ENCODE peak calls at places on chromosomes 1 and 21, in four cellular contexts. One of them, this sample, is unnamed.

GRCh38 chr1:11279630-11280029 is 6.6 kb downstream of the UBIAD1 start:
- DNase-seq in activated T-cell treated with anti-CD3 and anti-CD28 coated beads for 1 hour: no peak
- DNase-seq in choroid plexus epithelial cell: no peak
- DNase-seq in HTR-8/SVneo: no peak
- DNase-seq in this sample: no peak

GRCh38 chr1:154497026-154497806 is 4.8 kb upstream of the TDRD10 start:
- DNase-seq in activated T-cell treated with anti-CD3 and anti-CD28 coated beads for 1 hour: no peak
- DNase-seq in choroid plexus epithelial cell: peak; percentile 8
- DNase-seq in HTR-8/SVneo: no peak
- DNase-seq in this sample: no peak

GRCh38 chr1:5485968-5486665 is 506.1 kb downstream of the NPHP4 start:
- DNase-seq in activated T-cell treated with anti-CD3 and anti-CD28 coated beads for 1 hour: no peak
- DNase-seq in choroid plexus epithelial cell: no peak
- DNase-seq in HTR-8/SVneo: no peak
- DNase-seq in this sample: no peak

GRCh38 chr1:3349161-3349967 is 105.1 kb upstream of the ARHGEF16 start:
- DNase-seq in activated T-cell treated with anti-CD3 and anti-CD28 coated beads for 1 hour: no peak
- DNase-seq in choroid plexus epithelial cell: no peak
- DNase-seq in HTR-8/SVneo: no peak
- DNase-seq in this sample: peak; percentile 72

GRCh38 chr21:27725916-27726315 is 759.0 kb upstream of the ADAMTS5 start:
- DNase-seq in activated T-cell treated with anti-CD3 and anti-CD28 coated beads for 1 hour: no peak
- DNase-seq in choroid plexus epithelial cell: peak; percentile 19
- DNase-seq in HTR-8/SVneo: no peak
- DNase-seq in this sample: no peak

GRCh38 chr1:7616953-7617352 is 154.1 kb upstream of the VAMP3 start:
- DNase-seq in activated T-cell treated with anti-CD3 and anti-CD28 coated beads for 1 hour: no peak
- DNase-seq in choroid plexus epithelial cell: no peak
- DNase-seq in HTR-8/SVneo: no peak
- DNase-seq in this sample: no peak

GRCh38 chr1:26827663-26828062 is 1.2 kb downstream of the ZDHHC18 start:
- DNase-seq in activated T-cell treated with anti-CD3 and anti-CD28 coated beads for 1 hour: no peak
- DNase-seq in choroid plexus epithelial cell: no peak
- DNase-seq in HTR-8/SVneo: no peak
- DNase-seq in this sample: no peak

GRCh38 chr1:228471762-228472398 is 15.3 kb upstream of the RNF187 start:
- DNase-seq in activated T-cell treated with anti-CD3 and anti-CD28 coated beads for 1 hour: no peak
- DNase-seq in choroid plexus epithelial cell: peak; percentile 85
- DNase-seq in HTR-8/SVneo: peak; percentile 34
- DNase-seq in this sample: no peak

GRCh38 chr1:119367332-119368124 is 1.1 kb upstream of the HAO2 start:
- DNase-seq in activated T-cell treated with anti-CD3 and anti-CD28 coated beads for 1 hour: no peak
- DNase-seq in choroid plexus epithelial cell: peak; percentile 75
- DNase-seq in HTR-8/SVneo: peak; percentile 22
- DNase-seq in this sample: no peak